ENCODE peak calls at places on chromosomes 12 and 14, in nine cellular contexts. W is choroid plexus epithelial cell, M is Calu3, V is MCF 10A, E is chondrocyte, J is brain microvascular endothelial cell, R is transverse colon, D is B cell, P is K562. Z is an unnamed sample.

GRCh38 chr12:47808049-47808448 is 11.7 kb downstream of the HDAC7 start:
- DNase-seq in V (no peak), D (peak; percentile 82), W (peak; percentile 71), E (no peak), R (peak; percentile 79), P (peak; percentile 40), M (no peak), J (peak; percentile 42), Z (no peak)

GRCh38 chr12:114241973-114242434 is 163.9 kb downstream of the TBX5 start:
- DNase-seq in P (peak; percentile 23), V (no peak), M (no peak), J (no peak), D (no peak), W (no peak), R (no peak), E (no peak), Z (no peak)

GRCh38 chr12:6327159-6327558 is 14.7 kb downstream of the TNFRSF1A start:
- DNase-seq in M (no peak), R (no peak), W (no peak), V (no peak), D (no peak), J (no peak), P (no peak), E (no peak), Z (no peak)

GRCh38 chr12:2169964-2170363 is 117.2 kb downstream of the CACNA1C start:
- DNase-seq in V (no peak), W (no peak), D (no peak), R (no peak), E (no peak), M (no peak), J (no peak), P (no peak), Z (no peak)

GRCh38 chr12:66662729-66663128 is 16.1 kb downstream of the GRIP1 start:
- DNase-seq in W (peak; percentile 60), V (peak; percentile 68), J (peak; percentile 54), D (no peak), P (no peak), R (no peak), E (no peak), M (no peak), Z (no peak)

GRCh38 chr12:78703820-78704525 is 160.6 kb upstream of the SYT1 start:
- DNase-seq in P (no peak), D (no peak), J (peak; percentile 56), M (no peak), E (no peak), W (peak; percentile 90), V (peak; percentile 57), R (no peak), Z (no peak)

GRCh38 chr14:99603471-99603933 is 505 bp downstream of the CCDC85C start:
- DNase-seq in M (peak; percentile 52), W (peak; percentile 43), E (no peak), D (no peak), P (no peak), J (no peak), R (peak; percentile 33), V (peak; percentile 24), Z (peak; percentile 57)

GRCh38 chr12:67275380-67275913 is 6.3 kb downstream of the CAND1 start:
- DNase-seq in E (no peak), P (no peak), D (no peak), W (no peak), V (no peak), M (peak; percentile 48), J (no peak), R (no peak), Z (no peak)

GRCh38 chr14:60651051-60651935 is 2.0 kb upstream of the SIX1 start:
- DNase-seq in W (no peak), D (no peak), P (no peak), J (no peak), V (no peak), M (no peak), E (no peak), R (no peak), Z (no peak)

GRCh38 chr12:84803661-84804060 is 108.9 kb downstream of the SLC6A15 start:
- DNase-seq in P (no peak), E (no peak), W (peak; percentile 28), D (no peak), R (no peak), V (no peak), M (no peak), J (peak; percentile 22), Z (no peak)

GRCh38 chr12:104720346-104721064 is 237.6 kb downstream of the SLC41A2 start:
- DNase-seq in V (no peak), M (no peak), D (peak; percentile 58), J (peak; percentile 52), P (no peak), E (no peak), R (peak; percentile 58), W (peak; percentile 73), Z (no peak)

GRCh38 chr14:88765130-88765529 is 27.6 kb downstream of the EML5 start:
- DNase-seq in V (no peak), D (no peak), J (peak; percentile 0), R (no peak), E (no peak), P (no peak), M (no peak), W (peak; percentile 70), Z (no peak)

DNA sequence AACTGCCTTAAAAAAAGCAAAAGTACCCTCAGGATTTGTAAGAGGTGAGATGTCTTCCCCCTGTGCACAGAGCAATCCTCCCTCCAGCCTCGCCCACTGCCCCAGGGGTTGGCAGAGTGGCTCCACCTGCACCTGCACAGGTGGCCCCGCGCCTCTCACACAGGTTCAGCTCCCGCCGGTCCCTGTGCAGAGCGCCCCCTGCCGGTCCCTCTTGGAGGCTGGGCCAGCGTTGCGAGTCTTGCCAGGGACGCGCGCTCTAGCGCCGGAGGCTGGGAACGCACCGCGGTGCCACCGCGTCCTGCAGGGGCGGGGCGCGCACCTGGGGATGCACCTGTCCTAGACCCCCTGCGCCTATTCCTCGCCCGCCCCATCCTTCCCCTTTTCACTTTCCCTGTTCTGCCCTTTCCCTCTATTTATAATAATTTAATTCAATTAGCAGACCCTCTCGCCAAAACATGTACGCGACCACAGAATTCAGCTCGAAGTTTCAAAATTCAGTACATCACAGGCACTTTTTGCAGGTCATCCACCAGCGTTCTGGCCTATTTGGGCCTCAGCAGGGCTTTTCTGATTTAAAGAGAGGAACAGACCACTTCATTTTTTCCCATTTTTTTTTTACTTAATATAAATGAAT is 618.6 kb downstream of the AACS start:
- DNase-seq in M (peak; percentile 83), R (peak; percentile 58), P (no peak), W (no peak), V (no peak), D (no peak), J (no peak), E (no peak), Z (peak; percentile 90)
- TF ChIP-seq CTCF in M (peak; percentile 49), R (peak; percentile 27), P (no peak), W (no peak), V (no peak), D (no peak), J (no peak), E (peak; percentile 26), Z (peak; percentile 93)

GRCh38 chr12:130286041-130286440 is 51.6 kb upstream of the PIWIL1 start:
- DNase-seq in D (no peak), P (peak; percentile 45), J (no peak), W (no peak), M (no peak), E (no peak), R (no peak), V (no peak), Z (peak; percentile 46)
- TF ChIP-seq CTCF in D (no peak), P (peak; percentile 61), J (no peak), W (no peak), M (no peak), E (no peak), R (no peak), V (no peak), Z (peak; percentile 53)

DNA sequence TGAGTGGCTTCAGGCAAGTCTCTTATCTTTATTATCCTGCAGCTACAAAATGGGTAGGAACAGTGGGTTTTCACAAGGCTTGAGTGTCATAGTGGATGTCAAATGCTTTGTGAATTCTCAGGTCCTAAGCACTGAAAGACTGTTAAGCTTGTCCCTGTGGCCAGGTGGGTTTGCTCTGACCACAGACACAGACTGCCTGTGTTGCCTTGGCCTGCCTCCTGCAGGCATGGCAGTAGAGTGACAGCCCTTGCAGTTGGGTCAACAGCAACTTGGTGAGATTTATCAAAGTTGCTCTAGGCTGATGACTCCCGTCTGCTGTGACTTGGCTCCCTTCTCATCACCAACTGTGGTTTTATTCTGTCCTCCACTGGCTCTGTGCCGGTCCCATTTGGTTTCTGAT is 520.0 kb upstream of the CCDC196 start:
- DNase-seq in P (no peak), M (no peak), E (no peak), R (no peak), D (no peak), V (no peak), J (no peak), W (no peak), Z (no peak)
- TF ChIP-seq CTCF in P (peak; percentile 14), M (no peak), E (no peak), R (no peak), D (no peak), V (no peak), J (no peak), W (no peak), Z (no peak)

GRCh38 chr12:30323008-30323407 is 372.7 kb downstream of the IPO8 start:
- DNase-seq in E (no peak), R (no peak), M (no peak), W (peak; percentile 4), D (no peak), P (no peak), J (no peak), V (peak; percentile 8), Z (no peak)
- TF ChIP-seq CTCF in E (no peak), R (no peak), M (no peak), W (peak; percentile 34), D (no peak), P (peak; percentile 28), J (peak; percentile 21), V (no peak), Z (no peak)

Z was measured in nephron progenitor cell.